ENCODE peak calls at places on chromosomes 7 and 10, in four cellular contexts. B, U, H and O are unnamed samples.

GRCh38 chr10:124248056-124248455 is 154.7 kb upstream of the CHST15 start:
- DNase-seq in B (no peak), U (no peak), H (peak), O (no peak)

GRCh38 chr10:94069884-94070283 is 76.2 kb downstream of the PLCE1 start:
- DNase-seq in B (no peak), U (no peak), H (no peak), O (no peak)

GRCh38 chr10:58642283-58642682 is 129.6 kb downstream of the BICC1 start:
- DNase-seq in B (no peak), U (no peak), H (no peak), O (no peak)

GRCh38 chr7:149669121-149669818 is 104.1 kb downstream of the ZNF467 start:
- DNase-seq in B (no peak), U (no peak), H (no peak), O (no peak)

GRCh38 chr10:133170092-133170491 is 10.1 kb downstream of the KNDC1 start:
- DNase-seq in B (no peak), U (no peak), H (peak), O (no peak)

GRCh38 chr7:8022628-8023027 is 54.0 kb downstream of the GLCCI1 start:
- DNase-seq in B (no peak), U (no peak), H (no peak), O (no peak)

GRCh38 chr7:107878636-107879035 is 12.3 kb upstream of the DLD start:
- DNase-seq in B (no peak), U (no peak), H (no peak), O (no peak)

GRCh38 chr10:43201545-43202131 is 63.4 kb downstream of the CSGALNACT2 start:
- DNase-seq in B (no peak), U (no peak), H (peak), O (peak)

GRCh38 chr7:47638679-47639306 is 56.9 kb upstream of the TNS3 start:
- DNase-seq in B (no peak), U (no peak), H (no peak), O (peak)

GRCh38 chr7:78912781-78913180 is 540.7 kb downstream of the MAGI2 start:
- DNase-seq in B (no peak), U (no peak), H (no peak), O (no peak)

GRCh38 chr10:42951486-42952251 is 125.2 kb upstream of the RET start:
- DNase-seq in B (peak), U (no peak), H (peak), O (no peak)

GRCh38 chr7:1192171-1192676 is 32.2 kb upstream of the ZFAND2A start:
- DNase-seq in B (no peak), U (no peak), H (no peak), O (no peak)

GRCh38 chr10:3805227-3805790 is 20.3 kb upstream of the KLF6 start:
- DNase-seq in B (no peak), U (peak), H (peak), O (no peak)

GRCh38 chr7:81672872-81673271 is 97.0 kb downstream of the HGF start:
- DNase-seq in B (no peak), U (no peak), H (no peak), O (no peak)

GRCh38 chr7:44134943-44135628 is 6.0 kb downstream of the MYL7 start:
- DNase-seq in B (no peak), U (no peak), H (no peak), O (no peak)